ENCODE peak calls at places on chromosomes 2 and 18, in four cellular contexts. One of them, this sample, is unnamed.

GRCh38 chr2:173086518-173087213 is 11.0 kb downstream of the MAP3K20 start:
- DNase-seq in adipocyte: peak; percentile 41
- DNase-seq in upper lobe of right lung: no peak
- DNase-seq in psoas muscle: no peak
- DNase-seq in this sample: no peak

GRCh38 chr2:154556607-154557006 is 141.9 kb upstream of the KCNJ3 start:
- DNase-seq in adipocyte: no peak
- DNase-seq in upper lobe of right lung: no peak
- DNase-seq in psoas muscle: no peak
- DNase-seq in this sample: no peak

GRCh38 chr2:200477667-200478121 is 32.2 kb downstream of the KCTD18 start:
- DNase-seq in adipocyte: no peak
- DNase-seq in upper lobe of right lung: no peak
- DNase-seq in psoas muscle: peak; percentile 86
- DNase-seq in this sample: no peak

GRCh38 chr2:42663106-42663755 is 94.8 kb downstream of the MTA3 start:
- DNase-seq in adipocyte: peak; percentile 86
- DNase-seq in upper lobe of right lung: peak; percentile 77
- DNase-seq in psoas muscle: peak; percentile 76
- DNase-seq in this sample: no peak

GRCh38 chr18:41391616-41392610 is 563.1 kb upstream of the PIK3C3 start:
- DNase-seq in adipocyte: peak; percentile 90
- DNase-seq in upper lobe of right lung: peak; percentile 69
- DNase-seq in psoas muscle: peak; percentile 45
- DNase-seq in this sample: no peak

GRCh38 chr2:1747065-1747941 is 3.0 kb upstream of the PXDN start:
- DNase-seq in adipocyte: no peak
- DNase-seq in upper lobe of right lung: peak; percentile 57
- DNase-seq in psoas muscle: peak; percentile 42
- DNase-seq in this sample: no peak

GRCh38 chr18:68714356-68714706 is 577 bp downstream of the TMX3 start:
- DNase-seq in adipocyte: no peak
- DNase-seq in upper lobe of right lung: no peak
- DNase-seq in psoas muscle: no peak
- DNase-seq in this sample: no peak

GRCh38 chr2:217653240-217653639 is 349.6 kb downstream of the TNS1 start:
- DNase-seq in adipocyte: peak; percentile 93
- DNase-seq in upper lobe of right lung: peak; percentile 67
- DNase-seq in psoas muscle: peak; percentile 76
- DNase-seq in this sample: no peak

GRCh38 chr2:23549821-23550535 is 165.0 kb downstream of the KLHL29 start:
- DNase-seq in adipocyte: no peak
- DNase-seq in upper lobe of right lung: no peak
- DNase-seq in psoas muscle: no peak
- DNase-seq in this sample: no peak

GRCh38 chr18:78794031-78794430 is 185.6 kb upstream of the SALL3 start:
- DNase-seq in adipocyte: no peak
- DNase-seq in upper lobe of right lung: no peak
- DNase-seq in psoas muscle: no peak
- DNase-seq in this sample: no peak

GRCh38 chr18:78798402-78799175 is 181.0 kb upstream of the SALL3 start:
- DNase-seq in adipocyte: no peak
- DNase-seq in upper lobe of right lung: peak; percentile 48
- DNase-seq in psoas muscle: no peak
- DNase-seq in this sample: no peak

GRCh38 chr18:78799382-78800089 is 180.1 kb upstream of the SALL3 start:
- DNase-seq in adipocyte: no peak
- DNase-seq in upper lobe of right lung: peak; percentile 48
- DNase-seq in psoas muscle: no peak
- DNase-seq in this sample: no peak

GRCh38 chr18:78797499-78797898 is 182.1 kb upstream of the SALL3 start:
- DNase-seq in adipocyte: no peak
- DNase-seq in upper lobe of right lung: no peak
- DNase-seq in psoas muscle: no peak
- DNase-seq in this sample: no peak

DNA sequence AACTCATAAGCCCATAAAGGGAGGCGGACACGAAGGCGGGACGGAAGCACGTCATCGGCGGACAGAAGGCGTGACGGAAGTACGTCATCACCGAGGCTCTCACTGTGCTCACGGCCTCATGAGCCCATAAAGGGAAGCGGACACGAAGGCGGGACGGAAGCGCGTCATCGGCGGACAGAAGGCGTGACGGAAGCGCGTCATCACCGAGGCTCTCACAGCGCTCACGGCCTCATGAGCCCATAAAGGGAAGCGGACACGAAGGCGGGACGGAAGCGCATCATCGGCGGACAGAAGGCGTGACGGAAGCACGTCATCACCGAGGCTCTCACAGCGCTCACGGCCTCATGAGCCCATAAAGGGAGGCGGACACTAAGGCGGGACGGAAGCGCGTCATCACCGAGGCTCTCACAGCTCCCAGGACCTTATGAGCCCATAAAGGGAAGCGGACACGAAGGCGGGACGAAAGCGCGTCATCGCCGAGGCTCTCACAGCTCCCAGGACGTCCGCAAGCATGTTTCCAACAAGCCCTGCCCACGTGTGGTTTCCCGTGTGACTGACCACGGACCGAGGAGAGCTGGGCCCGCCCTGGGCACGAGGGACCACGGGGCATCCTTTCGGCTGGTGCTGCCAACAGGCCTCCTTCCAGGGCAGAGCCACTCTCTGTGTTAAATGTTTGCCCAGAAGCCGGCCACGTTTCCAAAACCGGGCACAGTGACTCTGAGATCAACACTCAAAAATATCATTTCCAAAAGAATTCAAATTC is 182.7 kb upstream of the SALL3 start:
- DNase-seq in adipocyte: no peak
- DNase-seq in upper lobe of right lung: peak; percentile 38
- DNase-seq in psoas muscle: no peak
- DNase-seq in this sample: no peak
- H3K9me3 ChIP-seq in adipocyte: no peaks in the 10 kb centered on the region
- H3K9me3 ChIP-seq in upper lobe of right lung: no peaks in the 10 kb centered on the region
- H3K9me3 ChIP-seq in psoas muscle: no peaks in the 10 kb centered on the region
- H3K9me3 ChIP-seq in this sample: no peaks in the 10 kb centered on the region

DNA sequence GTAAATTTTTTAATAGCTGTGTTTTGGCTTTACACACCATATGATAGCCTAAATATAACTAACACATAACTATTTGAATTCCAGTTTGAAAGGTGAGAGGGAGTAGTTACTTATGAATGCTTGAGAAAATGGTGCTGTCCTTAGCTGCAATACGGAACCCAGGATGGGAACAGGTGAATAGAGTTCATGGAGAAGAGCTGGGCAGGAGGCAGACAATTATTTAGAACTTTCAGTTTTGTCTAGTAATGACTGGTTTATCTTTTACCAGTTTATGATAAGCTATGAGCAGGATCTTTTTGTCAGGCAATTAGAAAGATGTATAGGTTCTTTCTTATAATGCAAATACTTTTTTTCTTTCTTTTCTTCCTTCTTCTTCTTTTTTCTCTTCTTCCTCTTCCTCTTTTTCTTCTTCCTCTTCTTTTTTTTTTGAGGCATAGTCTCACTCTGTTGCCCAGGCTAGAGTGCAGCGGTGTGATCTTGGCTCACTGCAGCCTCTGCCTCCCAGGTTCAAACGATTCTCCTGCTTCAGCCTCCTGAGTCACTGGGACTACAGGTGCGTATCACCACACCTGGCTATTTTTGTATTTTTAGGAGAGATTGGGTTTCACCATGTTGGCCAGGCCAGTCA is 25.9 kb downstream of the UBR3 start:
- DNase-seq in adipocyte: no peak
- DNase-seq in upper lobe of right lung: no peak
- DNase-seq in psoas muscle: no peak
- DNase-seq in this sample: no peak
- H3K9me3 ChIP-seq in adipocyte: no peaks in the 10 kb centered on the region
- H3K9me3 ChIP-seq in upper lobe of right lung: no peaks in the 10 kb centered on the region
- H3K9me3 ChIP-seq in psoas muscle: no peaks in the 10 kb centered on the region
- H3K9me3 ChIP-seq in this sample: no peaks in the 10 kb centered on the region

DNA sequence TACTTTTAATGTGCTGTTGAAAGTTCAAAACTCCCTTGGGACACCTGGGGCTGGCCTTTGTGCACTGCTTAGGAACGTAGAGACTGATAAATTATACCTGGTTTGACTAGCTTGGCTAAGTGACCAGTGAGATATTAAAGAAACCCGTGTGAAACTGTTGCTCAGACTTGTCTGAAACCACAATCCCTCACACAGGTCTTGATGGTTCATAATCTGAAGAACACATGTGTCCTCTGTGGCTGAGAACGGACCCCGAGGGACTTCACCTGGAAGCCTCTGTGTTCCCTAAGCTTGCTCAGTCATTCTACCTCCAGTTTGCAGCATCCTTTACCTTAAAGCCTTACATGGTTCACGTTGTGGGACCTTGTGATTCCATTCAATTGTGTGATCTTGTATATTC is 218.8 kb downstream of the CBLN2 start:
- DNase-seq in adipocyte: no peak
- DNase-seq in upper lobe of right lung: no peak
- DNase-seq in psoas muscle: no peak
- DNase-seq in this sample: no peak
- H3K9me3 ChIP-seq in adipocyte: no peaks in the 10 kb centered on the region
- H3K9me3 ChIP-seq in upper lobe of right lung: no peaks in the 10 kb centered on the region
- H3K9me3 ChIP-seq in psoas muscle: no peaks in the 10 kb centered on the region
- H3K9me3 ChIP-seq in this sample: no peaks in the 10 kb centered on the region

GRCh38 chr2:215215637-215216036 is 77.2 kb upstream of the ABCA12 start:
- DNase-seq in adipocyte: no peak
- DNase-seq in upper lobe of right lung: no peak
- DNase-seq in psoas muscle: no peak
- DNase-seq in this sample: no peak

GRCh38 chr2:215207041-215207440 is 68.6 kb upstream of the ABCA12 start:
- DNase-seq in adipocyte: no peak
- DNase-seq in upper lobe of right lung: no peak
- DNase-seq in psoas muscle: no peak
- DNase-seq in this sample: no peak

GRCh38 chr2:215207791-215208367 is 69.5 kb upstream of the ABCA12 start:
- DNase-seq in adipocyte: no peak
- DNase-seq in upper lobe of right lung: no peak
- DNase-seq in psoas muscle: no peak
- DNase-seq in this sample: no peak

GRCh38 chr2:215205787-215206186 is 67.4 kb upstream of the ABCA12 start:
- DNase-seq in adipocyte: no peak
- DNase-seq in upper lobe of right lung: no peak
- DNase-seq in psoas muscle: no peak
- DNase-seq in this sample: no peak

GRCh38 chr2:215210082-215210481 is 71.7 kb upstream of the ABCA12 start:
- DNase-seq in adipocyte: no peak
- DNase-seq in upper lobe of right lung: no peak
- DNase-seq in psoas muscle: no peak
- DNase-seq in this sample: no peak
- H3K9me3 ChIP-seq in adipocyte: peaks cover 12% of the 10 kb centered on the region
- H3K9me3 ChIP-seq in upper lobe of right lung: no peaks in the 10 kb centered on the region
- H3K9me3 ChIP-seq in psoas muscle: no peaks in the 10 kb centered on the region
- H3K9me3 ChIP-seq in this sample: no peaks in the 10 kb centered on the region

GRCh38 chr2:240472078-240472790 is 36.8 kb downstream of the GPC1 start:
- DNase-seq in adipocyte: no peak
- DNase-seq in upper lobe of right lung: no peak
- DNase-seq in psoas muscle: no peak
- DNase-seq in this sample: no peak

GRCh38 chr2:240468300-240469238 is 33.1 kb downstream of the GPC1 start:
- DNase-seq in adipocyte: no peak
- DNase-seq in upper lobe of right lung: no peak
- DNase-seq in psoas muscle: peak; percentile 57
- DNase-seq in this sample: peak; percentile 85

GRCh38 chr2:240469747-240470146 is 34.3 kb downstream of the GPC1 start:
- DNase-seq in adipocyte: no peak
- DNase-seq in upper lobe of right lung: no peak
- DNase-seq in psoas muscle: no peak
- DNase-seq in this sample: no peak

GRCh38 chr2:240469239-240469636 is 33.8 kb downstream of the GPC1 start:
- DNase-seq in adipocyte: no peak
- DNase-seq in upper lobe of right lung: peak; percentile 48
- DNase-seq in psoas muscle: peak; percentile 49
- DNase-seq in this sample: peak; percentile 93

GRCh38 chr2:240473211-240473610 is 37.7 kb downstream of the GPC1 start:
- DNase-seq in adipocyte: no peak
- DNase-seq in upper lobe of right lung: no peak
- DNase-seq in psoas muscle: no peak
- DNase-seq in this sample: no peak
- H3K9me3 ChIP-seq in adipocyte: peaks cover 17% of the 10 kb centered on the region
- H3K9me3 ChIP-seq in upper lobe of right lung: peaks cover 19% of the 10 kb centered on the region
- H3K9me3 ChIP-seq in psoas muscle: peaks cover 11% of the 10 kb centered on the region
- H3K9me3 ChIP-seq in this sample: peaks cover 5% of the 10 kb centered on the region

DNA sequence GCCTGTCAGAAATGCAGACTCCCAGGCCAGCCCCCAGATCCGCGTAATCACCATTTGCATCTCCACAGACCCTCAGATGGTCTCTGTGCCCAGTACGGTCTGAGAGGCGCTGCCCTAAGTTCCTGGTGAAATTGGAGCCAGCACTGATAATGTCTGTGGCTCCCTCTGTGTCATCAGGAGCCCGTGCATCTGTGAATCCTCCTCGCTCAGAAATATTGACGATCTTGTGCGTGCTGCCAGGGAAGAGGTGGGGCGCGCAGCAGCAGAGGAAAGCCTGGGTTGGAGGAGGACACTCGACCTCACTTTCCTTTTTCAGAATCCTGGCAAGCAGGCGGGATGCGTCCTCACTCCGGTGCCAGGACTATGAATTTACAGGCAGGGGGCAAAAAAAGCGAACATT is 686.1 kb upstream of the SALL3 start:
- DNase-seq in adipocyte: no peak
- DNase-seq in upper lobe of right lung: no peak
- DNase-seq in psoas muscle: no peak
- DNase-seq in this sample: no peak
- H3K9me3 ChIP-seq in adipocyte: peaks cover 4% of the 10 kb centered on the region
- H3K9me3 ChIP-seq in upper lobe of right lung: no peaks in the 10 kb centered on the region
- H3K9me3 ChIP-seq in psoas muscle: no peaks in the 10 kb centered on the region
- H3K9me3 ChIP-seq in this sample: no peaks in the 10 kb centered on the region

This sample was measured in vagina.